ENCODE peak calls at places on chromosomes 2 and 18, in four cellular contexts. One of them, this sample, is unnamed. For H3K4me1, the result is how much of the 10 kb centered on the place peaks cover.

GRCh38 chr2:239814136-239814916 is 210.8 kb downstream of the NDUFA10 start:
- DNase-seq in stomach: no peak
- DNase-seq in GM12878: no peak
- DNase-seq in K562: peak
- DNase-seq in this sample: peak

GRCh38 chr18:67463829-67464228 is 52.7 kb downstream of the DSEL start:
- DNase-seq in stomach: no peak
- DNase-seq in GM12878: no peak
- DNase-seq in K562: no peak
- DNase-seq in this sample: no peak

GRCh38 chr2:144453039-144453336 is 66.9 kb downstream of the ZEB2 start:
- DNase-seq in stomach: no peak
- DNase-seq in GM12878: no peak
- DNase-seq in K562: no peak
- DNase-seq in this sample: no peak

GRCh38 chr2:122519806-122520205 is 764.4 kb downstream of the TSN start:
- DNase-seq in stomach: no peak
- DNase-seq in GM12878: no peak
- DNase-seq in K562: no peak
- DNase-seq in this sample: no peak

GRCh38 chr2:239865059-239865639 is 160.0 kb downstream of the NDUFA10 start:
- DNase-seq in stomach: no peak
- DNase-seq in GM12878: no peak
- DNase-seq in K562: no peak
- DNase-seq in this sample: no peak

GRCh38 chr2:127355407-127356008 is 32.3 kb downstream of the MAP3K2 start:
- DNase-seq in stomach: no peak
- DNase-seq in GM12878: no peak
- DNase-seq in K562: peak
- DNase-seq in this sample: no peak

GRCh38 chr18:8839285-8839684 is 133.9 kb downstream of the MTCL1 start:
- DNase-seq in stomach: peak
- DNase-seq in GM12878: no peak
- DNase-seq in K562: no peak
- DNase-seq in this sample: no peak

GRCh38 chr2:127829845-127830246 is 18.9 kb upstream of the WDR33 start:
- DNase-seq in stomach: peak
- DNase-seq in GM12878: peak
- DNase-seq in K562: peak
- DNase-seq in this sample: no peak

GRCh38 chr18:48153641-48154481 is 223.4 kb upstream of the SMAD2 start:
- DNase-seq in stomach: peak
- DNase-seq in GM12878: no peak
- DNase-seq in K562: no peak
- DNase-seq in this sample: no peak

GRCh38 chr2:43345391-43345813 is 119.0 kb upstream of the ZFP36L2 start:
- DNase-seq in stomach: no peak
- DNase-seq in GM12878: no peak
- DNase-seq in K562: no peak
- DNase-seq in this sample: no peak

GRCh38 chr18:74196220-74197119 is 48.1 kb downstream of the TIMM21 start:
- DNase-seq in stomach: peak
- DNase-seq in GM12878: peak
- DNase-seq in K562: peak
- DNase-seq in this sample: no peak

GRCh38 chr2:18545384-18545783 is 15.1 kb downstream of the RDH14 start:
- DNase-seq in stomach: no peak
- DNase-seq in GM12878: no peak
- DNase-seq in K562: no peak
- DNase-seq in this sample: no peak

GRCh38 chr2:174588463-174588862 is 9.1 kb downstream of the WIPF1 start:
- DNase-seq in stomach: no peak
- DNase-seq in GM12878: no peak
- DNase-seq in K562: no peak
- DNase-seq in this sample: no peak

DNA sequence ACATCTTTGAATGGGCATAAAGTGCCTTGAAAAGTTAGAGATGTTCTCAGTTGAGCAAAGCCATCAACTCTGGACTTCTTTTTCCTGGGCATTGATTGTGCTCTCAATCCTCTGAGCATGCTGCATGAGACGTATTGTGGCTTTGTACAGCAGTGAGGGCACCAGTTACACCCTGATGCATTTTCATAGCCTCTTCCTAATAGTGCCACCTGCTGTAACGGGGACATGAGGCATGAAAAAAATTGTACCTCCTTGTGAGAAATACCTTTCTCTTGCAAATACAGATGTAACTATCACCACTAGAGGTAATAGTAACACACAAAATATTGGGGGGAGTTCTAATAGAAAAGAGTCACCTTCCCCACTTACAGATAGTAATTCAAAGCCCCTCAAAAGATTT is 697.5 kb downstream of the TMEM182 start:
- DNase-seq in stomach: no peak
- DNase-seq in GM12878: no peak
- DNase-seq in K562: no peak
- DNase-seq in this sample: no peak
- TF ChIP-seq POLR2AphosphoS5 in stomach: no peak
- TF ChIP-seq POLR2AphosphoS5 in GM12878: no peak
- TF ChIP-seq POLR2AphosphoS5 in K562: no peak
- TF ChIP-seq POLR2AphosphoS5 in this sample: no peak

DNA sequence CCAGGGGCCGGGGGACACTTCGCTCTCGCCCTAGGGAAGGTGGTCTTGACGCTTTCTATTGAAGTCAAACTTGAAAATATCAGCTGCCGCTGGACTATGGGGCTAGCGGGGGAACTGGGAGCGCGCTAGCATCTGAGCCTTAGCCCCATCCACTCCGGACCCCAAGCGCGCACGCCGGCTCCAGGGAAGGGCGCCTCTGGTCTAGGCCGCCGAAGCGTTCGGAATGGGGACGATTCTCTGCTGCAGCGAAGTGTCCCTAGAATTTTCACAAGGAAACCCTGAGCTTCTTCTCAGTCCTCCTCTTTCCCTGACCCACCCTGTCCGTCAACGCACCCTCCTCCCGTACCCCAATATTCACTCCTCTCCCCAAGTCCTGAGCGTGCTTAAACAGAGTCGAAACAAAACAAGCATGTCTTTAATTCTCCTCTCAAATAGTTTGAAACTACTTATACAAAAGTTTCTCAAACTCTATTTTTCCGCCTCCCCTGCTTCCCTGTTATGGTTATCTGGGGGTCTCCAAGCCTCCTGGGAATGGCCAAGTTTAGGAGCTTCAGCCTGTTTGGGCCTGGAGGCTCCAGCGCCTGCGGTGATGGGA is 5.0 kb downstream of the RAX start:
- DNase-seq in stomach: no peak
- DNase-seq in GM12878: no peak
- DNase-seq in K562: no peak
- DNase-seq in this sample: no peak
- H3K4me1 ChIP-seq in stomach: under half
- H3K4me1 ChIP-seq in GM12878: under half
- H3K4me1 ChIP-seq in K562: under half
- H3K4me1 ChIP-seq in this sample: under half

DNA sequence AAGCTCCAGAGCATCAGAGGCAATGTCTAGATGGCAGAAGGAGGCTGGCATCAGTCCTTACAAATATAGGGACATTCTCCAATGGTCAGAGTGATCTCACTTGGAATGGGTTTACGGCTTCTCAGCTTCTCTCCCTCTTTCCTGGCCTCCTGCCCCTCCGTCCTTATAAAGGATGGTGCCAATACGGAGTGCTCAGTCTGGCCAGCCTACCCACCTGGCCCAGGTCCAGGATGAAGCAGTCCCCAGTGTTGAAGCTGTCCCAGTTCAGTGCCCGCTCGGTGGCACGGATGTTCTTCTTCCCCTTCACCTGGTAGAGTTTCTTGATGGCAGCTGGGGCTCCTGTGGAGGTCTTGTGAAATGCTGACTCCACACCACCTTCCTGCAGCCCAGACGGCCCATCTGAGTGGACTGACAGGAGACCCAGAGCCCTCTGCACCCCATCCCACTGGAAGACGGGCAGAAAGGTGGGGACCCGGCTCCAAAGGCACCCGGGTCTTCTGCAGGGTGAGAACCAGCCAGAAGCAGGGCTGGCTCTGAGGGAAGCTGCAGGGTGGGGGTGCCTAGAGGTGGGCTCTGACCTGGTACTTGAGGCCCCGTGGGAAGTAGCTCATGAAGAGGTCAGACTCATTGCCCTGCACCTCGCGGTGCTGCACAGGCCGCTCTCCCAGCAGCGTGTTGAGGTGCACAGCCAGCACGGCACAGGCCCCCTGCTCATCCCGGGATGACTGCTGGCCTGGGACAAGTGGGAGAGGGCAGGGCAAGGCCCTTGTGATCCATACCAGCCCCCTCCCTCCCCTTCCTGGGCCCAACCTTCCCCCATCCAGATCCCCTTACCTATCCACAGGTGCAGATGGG is 9.0 kb downstream of the CAPG start:
- DNase-seq in stomach: no peak
- DNase-seq in GM12878: no peak
- DNase-seq in K562: no peak
- DNase-seq in this sample: peak
- TF ChIP-seq POLR2AphosphoS5 in stomach: no peak
- TF ChIP-seq POLR2AphosphoS5 in GM12878: no peak
- TF ChIP-seq POLR2AphosphoS5 in K562: no peak
- TF ChIP-seq POLR2AphosphoS5 in this sample: no peak

GRCh38 chr2:187709063-187709462 is 154.8 kb upstream of the TFPI start:
- DNase-seq in stomach: no peak
- DNase-seq in GM12878: no peak
- DNase-seq in K562: no peak
- DNase-seq in this sample: no peak

GRCh38 chr2:187711122-187711521 is 156.9 kb upstream of the TFPI start:
- DNase-seq in stomach: no peak
- DNase-seq in GM12878: no peak
- DNase-seq in K562: no peak
- DNase-seq in this sample: no peak

GRCh38 chr2:187708272-187708671 is 154.0 kb upstream of the TFPI start:
- DNase-seq in stomach: no peak
- DNase-seq in GM12878: no peak
- DNase-seq in K562: no peak
- DNase-seq in this sample: no peak
- H3K4me1 ChIP-seq in stomach: under half
- H3K4me1 ChIP-seq in GM12878: under half
- H3K4me1 ChIP-seq in K562: under half
- H3K4me1 ChIP-seq in this sample: under half

GRCh38 chr2:207744050-207744449 is 25.7 kb downstream of the FZD5 start:
- DNase-seq in stomach: no peak
- DNase-seq in GM12878: no peak
- DNase-seq in K562: no peak
- DNase-seq in this sample: no peak
- TF ChIP-seq POLR2AphosphoS5 in stomach: no peak
- TF ChIP-seq POLR2AphosphoS5 in GM12878: no peak
- TF ChIP-seq POLR2AphosphoS5 in K562: no peak
- TF ChIP-seq POLR2AphosphoS5 in this sample: no peak

This sample was measured in sigmoid colon.